ENCODE peak calls at places on chromosomes 1 and 21, in five cellular contexts. X, Q, Y, I and J are unnamed samples. For H3K9me3 and H3K4me1, the result is how much of the 10 kb centered on the place peaks cover.

GRCh38 chr1:8941906-8942305 is 3.8 kb upstream of the CA6 start:
- DNase-seq in X (peak), Q (no peak), Y (no peak), I (no peak), J (no peak)

GRCh38 chr1:26530540-26530897 is 958 bp downstream of the RPS6KA1 start:
- DNase-seq in X (peak), Q (no peak), Y (no peak), I (no peak), J (no peak)

GRCh38 chr1:48730164-48730864 is 46.4 kb downstream of the BEND5 start:
- DNase-seq in X (no peak), Q (no peak), Y (no peak), I (no peak), J (no peak)

GRCh38 chr1:206634365-206635079 is 814 bp upstream of the DYRK3 start:
- DNase-seq in X (peak), Q (peak), Y (peak), I (peak), J (peak)

GRCh38 chr1:201222125-201222524 is 31.5 kb downstream of the IGFN1 start:
- DNase-seq in X (no peak), Q (no peak), Y (no peak), I (no peak), J (no peak)

GRCh38 chr21:14741237-14741636 is 195.1 kb upstream of the SAMSN1 start:
- DNase-seq in X (peak), Q (no peak), Y (no peak), I (no peak), J (no peak)

GRCh38 chr21:26833460-26833939 is 11.7 kb downstream of the ADAMTS1 start:
- DNase-seq in X (no peak), Q (no peak), Y (no peak), I (no peak), J (no peak)

GRCh38 chr1:206826409-206826808 is 39.0 kb upstream of the IL20 start:
- DNase-seq in X (no peak), Q (no peak), Y (no peak), I (no peak), J (no peak)

DNA sequence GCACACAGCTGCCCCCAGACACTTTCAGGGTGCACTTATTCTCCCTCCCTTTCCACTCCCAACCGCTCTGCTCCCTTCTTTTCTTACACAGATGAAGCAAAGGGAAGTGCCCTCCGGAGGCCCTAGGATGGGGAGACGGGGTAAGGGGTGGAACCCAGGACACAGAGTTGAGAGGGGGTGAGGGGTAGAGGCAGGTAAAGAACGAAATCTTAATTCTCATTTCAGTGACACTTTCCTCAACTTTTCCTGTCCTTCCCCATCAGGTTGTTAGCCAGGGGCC is 12.8 kb downstream of the PLEKHO1 start:
- DNase-seq in X (no peak), Q (no peak), Y (no peak), I (no peak), J (no peak)
- H3K4me3 ChIP-seq in X (no peak), Q (no peak), Y (no peak), I (peak), J (no peak)

GRCh38 chr1:248597589-248597988 is at the start of gene OR2T10:
- DNase-seq in X (no peak), Q (no peak), Y (no peak), I (no peak), J (no peak)

GRCh38 chr1:248592655-248593054 is 4.8 kb downstream of the OR2T10 start:
- DNase-seq in X (no peak), Q (no peak), Y (no peak), I (no peak), J (no peak)

GRCh38 chr1:248599396-248599795 is 1.9 kb upstream of the OR2T10 start:
- DNase-seq in X (no peak), Q (no peak), Y (no peak), I (no peak), J (no peak)

GRCh38 chr1:248593226-248593625 is 4.3 kb downstream of the OR2T10 start:
- DNase-seq in X (no peak), Q (no peak), Y (no peak), I (no peak), J (no peak)

GRCh38 chr1:248596615-248597014 is 885 bp downstream of the OR2T10 start:
- DNase-seq in X (peak), Q (no peak), Y (no peak), I (no peak), J (no peak)
- H3K9me3 ChIP-seq in X (under half), Q (under half), Y (under half), I (under half), J (under half)

DNA sequence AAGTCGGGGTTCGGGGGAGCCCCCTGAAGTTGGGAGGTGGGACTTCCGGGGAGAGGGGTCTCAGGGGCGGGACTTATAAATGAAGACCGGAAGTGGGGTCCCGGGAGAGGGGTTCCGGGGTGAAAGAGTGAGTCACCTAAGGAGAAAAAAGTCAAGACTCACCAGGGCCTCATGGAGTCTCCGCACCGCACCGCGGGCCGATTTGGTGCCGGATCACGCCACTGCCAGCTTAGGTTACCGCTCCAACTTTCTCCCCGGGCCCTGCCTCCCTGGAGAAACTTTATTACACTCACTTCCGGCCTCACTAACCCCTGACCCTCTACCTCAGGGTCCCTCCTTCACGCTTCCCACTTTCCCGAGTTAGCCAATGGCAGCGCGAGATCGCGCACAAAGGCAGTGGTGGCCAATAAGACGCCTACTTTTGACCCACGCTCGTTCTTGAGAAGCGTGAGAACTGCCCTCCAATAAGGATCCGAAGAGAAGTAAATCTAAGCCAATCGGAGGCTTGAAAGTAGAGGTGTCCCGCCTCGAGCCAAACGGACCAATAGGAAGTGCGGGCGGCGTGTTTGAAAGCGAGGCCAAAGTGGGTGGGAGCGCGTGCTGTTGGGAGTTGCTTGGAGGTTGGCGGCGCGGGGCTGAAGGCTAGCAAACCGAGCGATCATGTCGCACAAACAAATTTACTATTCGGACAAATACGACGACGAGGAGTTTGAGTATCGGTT is at the start of gene CKS1B:
- DNase-seq in X (peak), Q (peak), Y (peak), I (peak), J (peak)
- H3K4me1 ChIP-seq in X (half or more), Q (under half), Y (under half), I (under half), J (under half)

DNA sequence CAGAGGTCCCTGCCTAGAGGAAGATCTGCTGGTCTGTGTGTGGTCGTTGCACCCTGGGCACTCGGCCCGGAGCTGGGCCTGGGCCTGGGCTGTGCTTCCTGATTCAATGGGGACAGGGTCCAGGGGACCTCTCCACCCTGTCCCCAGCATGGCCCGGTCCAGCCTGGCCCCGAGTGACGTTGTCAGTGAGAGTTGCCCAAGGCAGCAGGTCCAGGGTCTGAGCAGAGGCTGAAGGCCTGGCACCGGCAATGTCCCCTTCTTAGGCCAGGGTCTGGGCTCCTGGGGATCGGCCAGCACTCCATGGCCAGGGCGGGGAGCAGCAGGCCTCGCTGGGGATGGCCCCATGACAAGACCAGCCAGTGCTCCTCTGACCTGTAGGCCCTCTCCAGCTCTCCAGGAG is 15.6 kb upstream of the PEX10 start:
- DNase-seq in X (no peak), Q (no peak), Y (no peak), I (no peak), J (no peak)
- H3K4me3 ChIP-seq in X (no peak), Q (no peak), Y (no peak), I (no peak), J (no peak)

GRCh38 chr1:3021801-3022401 is 634 bp downstream of the ACTRT2 start:
- DNase-seq in X (no peak), Q (no peak), Y (no peak), I (no peak), J (no peak)
- H3K9me3 ChIP-seq in X (under half), Q (under half), Y (under half), I (under half), J (under half)